ENCODE peak calls at places on chromosome X, in six cellular contexts. One of them, this sample, is unnamed.

GRCh38 chrX:44314259-44314734 is 29.2 kb downstream of the EFHC2 start:
- DNase-seq in kidney tubule cell: peak; percentile 46
- DNase-seq in AG20443: peak; percentile 20
- DNase-seq in activated gamma-delta T cell treated with Interleukin-2 at 50 U/mL for 16 hours: no peak
- DNase-seq in colonic mucosa: peak; percentile 31
- DNase-seq in GM12892: no peak
- DNase-seq in this sample: no peak

GRCh38 chrX:49209434-49210251 is 9.7 kb upstream of the SYP start:
- DNase-seq in activated gamma-delta T cell treated with Interleukin-2 at 50 U/mL for 16 hours: no peak
- DNase-seq in kidney tubule cell: no peak
- DNase-seq in GM12892: no peak
- DNase-seq in colonic mucosa: no peak
- DNase-seq in AG20443: no peak
- DNase-seq in this sample: no peak

GRCh38 chrX:116823677-116824076 is 360.9 kb upstream of the CT83 start:
- DNase-seq in AG20443: no peak
- DNase-seq in kidney tubule cell: no peak
- DNase-seq in activated gamma-delta T cell treated with Interleukin-2 at 50 U/mL for 16 hours: no peak
- DNase-seq in colonic mucosa: no peak
- DNase-seq in GM12892: no peak
- DNase-seq in this sample: no peak

GRCh38 chrX:75156537-75156945 is 458 bp upstream of the ABCB7 start:
- DNase-seq in kidney tubule cell: peak; percentile 24
- DNase-seq in activated gamma-delta T cell treated with Interleukin-2 at 50 U/mL for 16 hours: no peak
- DNase-seq in colonic mucosa: no peak
- DNase-seq in AG20443: peak; percentile 16
- DNase-seq in GM12892: no peak
- DNase-seq in this sample: no peak

GRCh38 chrX:139826065-139827044 is 106.5 kb downstream of the ATP11C start:
- DNase-seq in AG20443: peak; percentile 57
- DNase-seq in colonic mucosa: no peak
- DNase-seq in GM12892: no peak
- DNase-seq in kidney tubule cell: peak; percentile 13
- DNase-seq in activated gamma-delta T cell treated with Interleukin-2 at 50 U/mL for 16 hours: no peak
- DNase-seq in this sample: no peak

GRCh38 chrX:129957241-129958099 is 25.0 kb upstream of the BCORL1 start:
- DNase-seq in AG20443: peak; percentile 77
- DNase-seq in GM12892: peak; percentile 70
- DNase-seq in kidney tubule cell: peak; percentile 56
- DNase-seq in activated gamma-delta T cell treated with Interleukin-2 at 50 U/mL for 16 hours: no peak
- DNase-seq in colonic mucosa: peak; percentile 68
- DNase-seq in this sample: peak; percentile 70

GRCh38 chrX:40171513-40172168 is 73.9 kb upstream of the BCOR start:
- DNase-seq in GM12892: no peak
- DNase-seq in kidney tubule cell: peak; percentile 36
- DNase-seq in colonic mucosa: peak; percentile 27
- DNase-seq in AG20443: peak; percentile 39
- DNase-seq in activated gamma-delta T cell treated with Interleukin-2 at 50 U/mL for 16 hours: peak; percentile 32
- DNase-seq in this sample: no peak

GRCh38 chrX:108139303-108139702 is 47.7 kb downstream of the ATG4A start:
- DNase-seq in colonic mucosa: no peak
- DNase-seq in GM12892: no peak
- DNase-seq in kidney tubule cell: peak; percentile 1
- DNase-seq in activated gamma-delta T cell treated with Interleukin-2 at 50 U/mL for 16 hours: no peak
- DNase-seq in AG20443: peak; percentile 31
- DNase-seq in this sample: no peak

GRCh38 chrX:107676559-107677378 is 48.5 kb downstream of the PRPS1 start:
- DNase-seq in kidney tubule cell: peak; percentile 88
- DNase-seq in GM12892: no peak
- DNase-seq in colonic mucosa: peak; percentile 75
- DNase-seq in activated gamma-delta T cell treated with Interleukin-2 at 50 U/mL for 16 hours: no peak
- DNase-seq in AG20443: peak; percentile 69
- DNase-seq in this sample: peak; percentile 87

GRCh38 chrX:118523920-118524319 is 28.3 kb downstream of the DOCK11 start:
- DNase-seq in activated gamma-delta T cell treated with Interleukin-2 at 50 U/mL for 16 hours: peak; percentile 29
- DNase-seq in colonic mucosa: no peak
- DNase-seq in kidney tubule cell: no peak
- DNase-seq in AG20443: no peak
- DNase-seq in GM12892: no peak
- DNase-seq in this sample: no peak

GRCh38 chrX:77389891-77390290 is 57.3 kb upstream of the FGF16 start:
- DNase-seq in colonic mucosa: no peak
- DNase-seq in AG20443: no peak
- DNase-seq in GM12892: no peak
- DNase-seq in activated gamma-delta T cell treated with Interleukin-2 at 50 U/mL for 16 hours: no peak
- DNase-seq in kidney tubule cell: no peak
- DNase-seq in this sample: no peak

GRCh38 chrX:133307637-133308485 is 89.7 kb upstream of the TFDP3 start:
- DNase-seq in activated gamma-delta T cell treated with Interleukin-2 at 50 U/mL for 16 hours: no peak
- DNase-seq in GM12892: no peak
- DNase-seq in kidney tubule cell: no peak
- DNase-seq in AG20443: no peak
- DNase-seq in colonic mucosa: no peak
- DNase-seq in this sample: no peak

GRCh38 chrX:68830486-68831404 is 1.9 kb downstream of the EFNB1 start:
- DNase-seq in AG20443: no peak
- DNase-seq in activated gamma-delta T cell treated with Interleukin-2 at 50 U/mL for 16 hours: no peak
- DNase-seq in colonic mucosa: peak; percentile 53
- DNase-seq in kidney tubule cell: peak; percentile 36
- DNase-seq in GM12892: peak; percentile 4
- DNase-seq in this sample: no peak

GRCh38 chrX:37910186-37910585 is 62.8 kb upstream of the DYNLT3 start:
- DNase-seq in GM12892: no peak
- DNase-seq in kidney tubule cell: no peak
- DNase-seq in activated gamma-delta T cell treated with Interleukin-2 at 50 U/mL for 16 hours: no peak
- DNase-seq in AG20443: no peak
- DNase-seq in colonic mucosa: no peak
- DNase-seq in this sample: no peak

GRCh38 chrX:45274576-45274975 is 73.9 kb upstream of the DIPK2B start:
- DNase-seq in AG20443: no peak
- DNase-seq in kidney tubule cell: peak; percentile 40
- DNase-seq in activated gamma-delta T cell treated with Interleukin-2 at 50 U/mL for 16 hours: no peak
- DNase-seq in GM12892: no peak
- DNase-seq in colonic mucosa: no peak
- DNase-seq in this sample: no peak

GRCh38 chrX:24828600-24828999 is 134.9 kb downstream of the POLA1 start:
- DNase-seq in AG20443: no peak
- DNase-seq in kidney tubule cell: no peak
- DNase-seq in activated gamma-delta T cell treated with Interleukin-2 at 50 U/mL for 16 hours: no peak
- DNase-seq in GM12892: no peak
- DNase-seq in colonic mucosa: no peak
- DNase-seq in this sample: no peak

GRCh38 chrX:105975382-105975781 is 63.1 kb downstream of the SERPINA7 start:
- DNase-seq in colonic mucosa: no peak
- DNase-seq in GM12892: no peak
- DNase-seq in AG20443: no peak
- DNase-seq in kidney tubule cell: peak; percentile 33
- DNase-seq in activated gamma-delta T cell treated with Interleukin-2 at 50 U/mL for 16 hours: no peak
- DNase-seq in this sample: no peak

GRCh38 chrX:53433651-53434639 is at the start of gene HSD17B10:
- DNase-seq in kidney tubule cell: peak; percentile 84
- DNase-seq in GM12892: peak; percentile 79
- DNase-seq in activated gamma-delta T cell treated with Interleukin-2 at 50 U/mL for 16 hours: peak; percentile 80
- DNase-seq in colonic mucosa: peak; percentile 92
- DNase-seq in AG20443: peak; percentile 91
- DNase-seq in this sample: peak; percentile 96

GRCh38 chrX:141760761-141761160 is 62.2 kb upstream of the SPANXD start:
- DNase-seq in AG20443: peak; percentile 1
- DNase-seq in kidney tubule cell: peak; percentile 69
- DNase-seq in colonic mucosa: no peak
- DNase-seq in GM12892: no peak
- DNase-seq in activated gamma-delta T cell treated with Interleukin-2 at 50 U/mL for 16 hours: no peak
- DNase-seq in this sample: no peak

GRCh38 chrX:132615396-132616131 is 126.7 kb upstream of the MBNL3 start:
- DNase-seq in AG20443: peak; percentile 34
- DNase-seq in GM12892: no peak
- DNase-seq in kidney tubule cell: peak; percentile 39
- DNase-seq in colonic mucosa: peak; percentile 53
- DNase-seq in activated gamma-delta T cell treated with Interleukin-2 at 50 U/mL for 16 hours: peak; percentile 38
- DNase-seq in this sample: peak; percentile 24

GRCh38 chrX:39163585-39163984 is 362.3 kb downstream of the MID1IP1 start:
- DNase-seq in GM12892: no peak
- DNase-seq in activated gamma-delta T cell treated with Interleukin-2 at 50 U/mL for 16 hours: no peak
- DNase-seq in colonic mucosa: no peak
- DNase-seq in kidney tubule cell: no peak
- DNase-seq in AG20443: no peak
- DNase-seq in this sample: no peak

GRCh38 chrX:69137911-69138310 is 27.3 kb downstream of the PJA1 start:
- DNase-seq in kidney tubule cell: no peak
- DNase-seq in GM12892: no peak
- DNase-seq in colonic mucosa: no peak
- DNase-seq in activated gamma-delta T cell treated with Interleukin-2 at 50 U/mL for 16 hours: no peak
- DNase-seq in AG20443: no peak
- DNase-seq in this sample: no peak

GRCh38 chrX:27597506-27597905 is 7.4 kb downstream of the DCAF8L2 start:
- DNase-seq in GM12892: no peak
- DNase-seq in colonic mucosa: no peak
- DNase-seq in activated gamma-delta T cell treated with Interleukin-2 at 50 U/mL for 16 hours: no peak
- DNase-seq in AG20443: no peak
- DNase-seq in kidney tubule cell: no peak
- DNase-seq in this sample: no peak

GRCh38 chrX:46959985-46960700 is 47.9 kb downstream of the JADE3 start:
- DNase-seq in GM12892: no peak
- DNase-seq in activated gamma-delta T cell treated with Interleukin-2 at 50 U/mL for 16 hours: no peak
- DNase-seq in colonic mucosa: no peak
- DNase-seq in AG20443: no peak
- DNase-seq in kidney tubule cell: no peak
- DNase-seq in this sample: no peak

GRCh38 chrX:132744470-132744869 is 214.0 kb downstream of the HS6ST2 start:
- DNase-seq in activated gamma-delta T cell treated with Interleukin-2 at 50 U/mL for 16 hours: no peak
- DNase-seq in AG20443: no peak
- DNase-seq in GM12892: no peak
- DNase-seq in kidney tubule cell: no peak
- DNase-seq in colonic mucosa: no peak
- DNase-seq in this sample: no peak

GRCh38 chrX:21986596-21986995 is 45.5 kb upstream of the PHEX start:
- DNase-seq in activated gamma-delta T cell treated with Interleukin-2 at 50 U/mL for 16 hours: no peak
- DNase-seq in kidney tubule cell: no peak
- DNase-seq in colonic mucosa: no peak
- DNase-seq in AG20443: peak; percentile 29
- DNase-seq in GM12892: no peak
- DNase-seq in this sample: no peak

GRCh38 chrX:149881081-149881711 is at the start of gene MAGEA8:
- DNase-seq in colonic mucosa: no peak
- DNase-seq in AG20443: no peak
- DNase-seq in kidney tubule cell: no peak
- DNase-seq in GM12892: no peak
- DNase-seq in activated gamma-delta T cell treated with Interleukin-2 at 50 U/mL for 16 hours: no peak
- DNase-seq in this sample: no peak

GRCh38 chrX:37599735-37600134 is 28.3 kb downstream of the LANCL3 start:
- DNase-seq in GM12892: no peak
- DNase-seq in colonic mucosa: no peak
- DNase-seq in AG20443: no peak
- DNase-seq in activated gamma-delta T cell treated with Interleukin-2 at 50 U/mL for 16 hours: no peak
- DNase-seq in kidney tubule cell: peak; percentile 19
- DNase-seq in this sample: no peak

GRCh38 chrX:110853610-110854009 is 58.0 kb upstream of the CHRDL1 start:
- DNase-seq in colonic mucosa: no peak
- DNase-seq in kidney tubule cell: peak; percentile 37
- DNase-seq in GM12892: no peak
- DNase-seq in activated gamma-delta T cell treated with Interleukin-2 at 50 U/mL for 16 hours: no peak
- DNase-seq in AG20443: peak; percentile 32
- DNase-seq in this sample: no peak

GRCh38 chrX:54230440-54231148 is 47.5 kb upstream of the FAM120C start:
- DNase-seq in colonic mucosa: no peak
- DNase-seq in AG20443: no peak
- DNase-seq in GM12892: no peak
- DNase-seq in kidney tubule cell: peak; percentile 26
- DNase-seq in activated gamma-delta T cell treated with Interleukin-2 at 50 U/mL for 16 hours: no peak
- DNase-seq in this sample: no peak

GRCh38 chrX:19554786-19555185 is 39.5 kb upstream of the MAP3K15 start:
- DNase-seq in GM12892: no peak
- DNase-seq in kidney tubule cell: peak; percentile 6
- DNase-seq in activated gamma-delta T cell treated with Interleukin-2 at 50 U/mL for 16 hours: no peak
- DNase-seq in AG20443: peak; percentile 66
- DNase-seq in colonic mucosa: no peak
- DNase-seq in this sample: no peak